ENCODE peak calls at places on chromosomes 16 and 17, in ten cellular contexts. E, T, L, B, Q, I, C, H, N and G are unnamed samples.
A peak's percentile ranks its signal among the peaks of the same experiment; 100 is the strongest.

GRCh38 chr17:76132574-76133338 is 8.3 kb downstream of the FOXJ1 start:
- DNase-seq in E (no peak), T (no peak), L (no peak), B (no peak), Q (no peak), I (peak; percentile 84), C (peak; percentile 80), H (peak; percentile 13), N (no peak), G (no peak)

GRCh38 chr17:41697122-41697962 is 8.7 kb downstream of the EIF1 start:
- DNase-seq in E (no peak), T (peak; percentile 84), L (peak; percentile 87), B (no peak), Q (peak; percentile 98), I (peak; percentile 70), C (no peak), H (no peak), N (no peak), G (no peak)

GRCh38 chr17:36148559-36149295 is 27.7 kb downstream of the TBC1D3B start:
- DNase-seq in E (peak; percentile 32), T (peak; percentile 36), L (peak; percentile 79), B (peak; percentile 84), Q (peak; percentile 53), I (peak; percentile 83), C (peak; percentile 46), H (peak; percentile 65), N (peak; percentile 6), G (peak; percentile 6)

GRCh38 chr17:78986048-78986648 is 6.4 kb upstream of the LGALS3BP start:
- DNase-seq in E (no peak), T (peak; percentile 74), L (no peak), B (peak; percentile 33), Q (peak; percentile 38), I (peak; percentile 69), C (no peak), H (peak; percentile 49), N (no peak), G (no peak)

GRCh38 chr16:26995522-26995921 is 71.2 kb upstream of the C16orf82 start:
- DNase-seq in E (no peak), T (no peak), L (no peak), B (no peak), Q (no peak), I (no peak), C (no peak), H (no peak), N (no peak), G (no peak)

GRCh38 chr16:82091225-82091624 is 56.2 kb downstream of the HSD17B2 start:
- DNase-seq in E (no peak), T (peak; percentile 68), L (no peak), B (no peak), Q (peak; percentile 74), I (peak; percentile 16), C (no peak), H (peak; percentile 45), N (no peak), G (no peak)

GRCh38 chr17:34596897-34597296 is 17.5 kb downstream of the TMEM132E start:
- DNase-seq in E (no peak), T (no peak), L (no peak), B (no peak), Q (no peak), I (no peak), C (no peak), H (no peak), N (no peak), G (no peak)

GRCh38 chr17:28544402-28545140 is 7.9 kb downstream of the UNC119 start:
- DNase-seq in E (no peak), T (no peak), L (no peak), B (no peak), Q (no peak), I (no peak), C (no peak), H (no peak), N (no peak), G (no peak)

GRCh38 chr16:14347706-14348105 is 276.6 kb downstream of the MRTFB start:
- DNase-seq in E (no peak), T (no peak), L (no peak), B (no peak), Q (no peak), I (no peak), C (no peak), H (no peak), N (no peak), G (no peak)

GRCh38 chr16:85321856-85322271 is 209.6 kb upstream of the CIBAR2 start:
- DNase-seq in E (no peak), T (peak; percentile 91), L (peak; percentile 100), B (no peak), Q (peak; percentile 78), I (no peak), C (no peak), H (peak; percentile 86), N (no peak), G (no peak)

GRCh38 chr17:49588726-49589555 is 13.3 kb downstream of the NXPH3 start:
- DNase-seq in E (no peak), T (peak; percentile 49), L (peak; percentile 78), B (no peak), Q (no peak), I (no peak), C (no peak), H (peak; percentile 27), N (no peak), G (no peak)

GRCh38 chr17:78865682-78866390 is 25.2 kb upstream of the USP36 start:
- DNase-seq in E (peak; percentile 24), T (peak; percentile 78), L (peak; percentile 93), B (peak; percentile 68), Q (peak; percentile 85), I (peak; percentile 86), C (peak; percentile 38), H (peak; percentile 83), N (peak; percentile 28), G (no peak)

GRCh38 chr16:12239953-12240485 is 263.5 kb downstream of the SNX29 start:
- DNase-seq in E (no peak), T (no peak), L (no peak), B (no peak), Q (no peak), I (no peak), C (no peak), H (no peak), N (no peak), G (no peak)

GRCh38 chr16:56539667-56540066 is 19.8 kb upstream of the BBS2 start:
- DNase-seq in E (no peak), T (no peak), L (no peak), B (no peak), Q (no peak), I (no peak), C (no peak), H (no peak), N (no peak), G (no peak)

GRCh38 chr16:50315346-50315997 is 49.1 kb downstream of the ADCY7 start:
- DNase-seq in E (no peak), T (no peak), L (peak; percentile 63), B (no peak), Q (no peak), I (peak; percentile 10), C (no peak), H (no peak), N (no peak), G (no peak)

GRCh38 chr16:56911771-56912541 is 20.0 kb upstream of the HERPUD1 start:
- DNase-seq in E (no peak), T (peak; percentile 87), L (peak; percentile 77), B (peak; percentile 85), Q (peak; percentile 49), I (no peak), C (no peak), H (peak; percentile 73), N (no peak), G (no peak)

GRCh38 chr16:50804290-50804907 is 62.5 kb downstream of the CYLD start:
- DNase-seq in E (no peak), T (no peak), L (no peak), B (no peak), Q (no peak), I (no peak), C (no peak), H (no peak), N (no peak), G (no peak)

GRCh38 chr16:89005201-89006035 is 28.4 kb upstream of the CBFA2T3 start:
- DNase-seq in E (no peak), T (no peak), L (no peak), B (no peak), Q (no peak), I (no peak), C (no peak), H (no peak), N (no peak), G (no peak)

GRCh38 chr16:55496509-55497145 is 12.2 kb upstream of the LPCAT2 start:
- DNase-seq in E (no peak), T (no peak), L (no peak), B (no peak), Q (no peak), I (no peak), C (no peak), H (no peak), N (no peak), G (no peak)

GRCh38 chr17:77178586-77178985 is 37.8 kb downstream of the SEC14L1 start:
- DNase-seq in E (no peak), T (no peak), L (no peak), B (no peak), Q (no peak), I (no peak), C (no peak), H (no peak), N (no peak), G (no peak)